ENCODE peak calls at places on chromosomes 13 and 19, in six cellular contexts. T, V, Z, S, J and U are unnamed samples.

GRCh38 chr19:6161271-6161850 is 25.9 kb downstream of the ACSBG2 start:
- DNase-seq in J (peak), Z (no peak), V (peak), T (peak), S (peak), U (peak)

GRCh38 chr19:33789344-33789743 is 7.3 kb upstream of the KCTD15 start:
- DNase-seq in T (no peak), S (no peak), V (no peak), J (no peak), Z (no peak), U (no peak)

GRCh38 chr19:1860133-1860775 is 3.1 kb downstream of the KLF16 start:
- DNase-seq in T (peak), V (peak), Z (peak), J (peak), S (no peak), U (peak)

GRCh38 chr19:35531291-35531690 is 2.0 kb upstream of the GAPDHS start:
- DNase-seq in Z (no peak), V (no peak), T (no peak), J (no peak), S (no peak), U (no peak)

GRCh38 chr13:84137292-84137691 is 255.0 kb upstream of the SLITRK1 start:
- DNase-seq in S (peak), J (no peak), T (no peak), Z (no peak), V (no peak), U (no peak)

GRCh38 chr13:89936256-89936655 is 1411.2 kb upstream of the MIR17HG start:
- DNase-seq in T (no peak), Z (no peak), J (no peak), V (no peak), S (no peak), U (no peak)

GRCh38 chr19:41376241-41376997 is at the start of gene TMEM91:
- DNase-seq in T (peak), Z (peak), S (no peak), V (peak), J (no peak), U (no peak)

GRCh38 chr19:677201-677600 is 1.0 kb downstream of the FSTL3 start:
- DNase-seq in V (no peak), S (no peak), T (no peak), Z (no peak), J (no peak), U (peak)

GRCh38 chr13:110251227-110251791 is 55.6 kb downstream of the COL4A1 start:
- DNase-seq in J (no peak), Z (peak), V (no peak), S (no peak), T (no peak), U (no peak)

GRCh38 chr19:45391346-45391745 is 13.5 kb downstream of the PPP1R13L start:
- DNase-seq in T (peak), Z (no peak), J (peak), V (peak), S (no peak), U (peak)

GRCh38 chr19:14482112-14482941 is 7.2 kb upstream of the PTGER1 start:
- DNase-seq in T (no peak), V (no peak), S (no peak), Z (no peak), J (peak), U (no peak)

GRCh38 chr19:14478113-14478545 is 3.0 kb upstream of the PTGER1 start:
- DNase-seq in V (no peak), T (no peak), J (no peak), Z (no peak), S (no peak), U (no peak)

GRCh38 chr19:14479309-14479984 is 4.3 kb upstream of the PTGER1 start:
- DNase-seq in T (no peak), J (no peak), V (no peak), Z (no peak), S (no peak), U (no peak)

GRCh38 chr19:14480695-14481069 is 5.5 kb upstream of the PTGER1 start:
- DNase-seq in V (no peak), T (no peak), J (no peak), Z (no peak), S (no peak), U (no peak)

DNA sequence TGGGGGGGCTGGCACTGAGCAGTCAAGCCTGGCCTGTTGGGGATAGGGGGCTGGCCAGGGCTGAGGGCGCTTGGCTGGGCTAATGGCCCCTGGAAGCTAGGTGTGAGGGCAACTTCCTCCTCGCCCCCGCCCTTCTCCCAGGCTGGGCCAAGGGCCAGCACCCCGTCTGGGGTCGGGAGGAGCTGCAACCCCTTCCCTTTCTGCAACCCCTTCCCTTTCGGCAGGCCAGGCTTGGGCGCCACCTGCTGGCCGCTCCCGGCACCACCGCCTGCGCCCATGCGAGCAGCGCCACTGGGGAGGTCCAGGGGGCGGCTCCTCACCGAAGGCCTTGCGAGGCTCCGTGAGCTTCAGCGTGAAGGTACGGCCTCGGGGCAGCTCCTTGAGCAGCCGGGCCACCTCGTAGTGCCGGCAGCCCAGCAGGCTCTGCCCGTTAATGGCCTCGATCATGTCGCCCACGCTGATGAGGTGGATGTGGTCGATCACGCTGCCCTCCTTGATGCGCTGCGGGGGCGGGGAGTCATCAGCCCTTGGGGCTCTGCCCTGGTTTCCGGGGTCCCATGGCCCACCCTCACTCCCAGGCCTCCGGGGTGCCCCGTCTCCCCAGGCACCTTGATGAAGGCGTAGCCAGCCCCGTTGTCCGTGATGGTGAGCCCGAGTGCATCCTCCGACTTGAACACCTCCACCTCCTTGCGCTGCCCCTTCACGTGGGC is 5.0 kb upstream of the PTGER1 start:
- DNase-seq in V (peak), J (peak), Z (peak), T (peak), S (no peak), U (no peak)
- TF ChIP-seq CREB1 in V (peak), J (no peak), Z (peak), T (no peak), S (no peak), U (no peak)

GRCh38 chr19:3936506-3937442 is 3.9 kb downstream of the NMRK2 start:
- DNase-seq in T (no peak), V (no peak), Z (no peak), S (no peak), J (no peak), U (no peak)

GRCh38 chr19:3931041-3931440 is 1.8 kb upstream of the NMRK2 start:
- DNase-seq in S (no peak), V (no peak), J (no peak), T (no peak), Z (no peak), U (no peak)

DNA sequence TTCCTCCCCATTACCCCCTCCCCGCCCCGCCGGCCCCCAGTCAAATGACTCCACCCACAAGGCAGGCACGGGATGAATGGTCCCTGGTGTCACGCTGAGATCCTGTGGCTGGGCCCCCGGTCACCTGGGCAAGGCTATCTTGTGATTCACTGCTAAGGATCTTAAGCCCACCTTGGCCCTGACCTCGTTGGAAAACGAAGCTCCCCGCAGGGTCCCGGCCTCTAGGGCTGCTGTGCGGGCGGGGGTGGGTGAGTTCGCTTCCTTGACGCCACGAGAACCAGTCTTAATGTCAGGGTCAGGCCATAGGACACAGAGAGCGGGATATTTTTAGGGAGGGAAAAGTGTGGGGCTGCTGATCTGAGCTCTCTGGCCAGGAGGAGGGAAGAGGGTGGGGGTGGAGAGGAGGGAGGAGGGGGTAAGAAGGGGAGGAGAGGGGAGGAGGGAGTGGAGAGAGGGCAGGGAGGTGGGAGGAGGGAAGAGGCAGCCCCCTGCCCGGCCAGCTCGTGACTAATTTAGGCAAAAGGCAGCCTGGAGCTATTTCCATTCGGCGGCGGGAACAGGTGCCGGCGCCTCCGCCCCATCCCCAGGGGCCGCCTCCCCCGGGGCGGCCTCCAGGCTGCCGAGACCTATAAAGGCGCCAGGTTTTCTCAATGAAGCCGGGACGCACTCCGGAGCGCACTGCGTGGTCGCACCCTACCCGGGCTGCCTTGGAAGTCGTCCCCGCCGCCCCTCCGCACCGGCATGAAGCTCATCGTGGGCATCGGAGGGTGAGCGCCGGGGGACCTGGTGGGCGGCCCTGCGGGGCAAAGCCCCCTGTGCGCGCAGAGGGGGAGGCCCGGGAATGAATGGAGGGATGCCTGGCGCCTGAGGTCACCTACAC is at the start of gene NMRK2:
- DNase-seq in Z (peak), S (no peak), J (peak), T (peak), V (peak), U (no peak)
- TF ChIP-seq CREB1 in Z (no peak), S (no peak), J (no peak), T (no peak), V (no peak), U (no peak)

GRCh38 chr13:97116754-97117153 is 105.4 kb upstream of the MBNL2 start:
- DNase-seq in J (no peak), T (no peak), V (peak), Z (no peak), S (no peak), U (no peak)

GRCh38 chr13:97112451-97113152 is 109.5 kb upstream of the MBNL2 start:
- DNase-seq in Z (no peak), S (no peak), T (no peak), J (no peak), V (no peak), U (no peak)

GRCh38 chr13:97111705-97112104 is 110.4 kb upstream of the MBNL2 start:
- DNase-seq in J (no peak), Z (no peak), V (no peak), S (no peak), T (no peak), U (no peak)

GRCh38 chr13:97114696-97115095 is 107.4 kb upstream of the MBNL2 start:
- DNase-seq in T (no peak), V (no peak), Z (no peak), S (no peak), J (no peak), U (no peak)

DNA sequence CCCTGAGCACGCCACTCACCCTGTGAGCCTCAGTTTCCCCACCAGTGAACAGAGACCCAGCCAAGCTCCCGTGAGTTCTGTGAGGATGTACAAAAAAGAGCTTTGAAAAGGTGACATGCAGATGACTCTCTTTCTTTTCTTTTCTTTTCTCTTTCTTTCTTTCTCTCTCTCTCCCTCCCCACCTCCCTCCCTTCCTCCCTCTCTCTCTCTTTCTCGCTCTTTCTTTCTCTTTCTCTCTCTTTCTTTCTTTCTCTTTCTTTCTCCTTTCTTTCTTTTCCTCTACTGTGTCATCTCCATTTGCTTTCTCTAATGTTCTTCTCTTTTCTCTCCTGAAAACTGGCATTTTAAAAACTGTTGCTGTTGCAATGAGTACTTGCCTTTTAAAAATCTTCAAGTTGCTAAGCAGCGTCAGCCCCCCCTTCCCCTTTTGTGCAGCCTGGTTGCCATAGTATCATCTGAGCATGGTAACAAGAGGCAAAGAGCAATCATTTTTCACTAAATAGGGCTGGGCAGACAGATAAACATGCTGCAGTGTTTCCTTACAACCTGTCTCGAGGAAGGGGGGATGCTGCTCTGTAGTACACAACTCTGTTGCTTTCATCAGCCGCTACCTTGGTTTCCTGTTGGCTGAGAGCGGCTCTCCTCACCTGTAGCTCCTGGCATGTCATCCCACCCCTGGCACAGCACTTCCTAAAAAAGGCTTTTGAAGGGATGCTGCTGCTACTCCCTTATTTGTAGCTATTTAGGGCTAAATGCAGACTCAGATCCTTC is 108.7 kb upstream of the MBNL2 start:
- DNase-seq in S (no peak), Z (no peak), T (no peak), J (no peak), V (peak), U (no peak)
- TF ChIP-seq CREB1 in S (no peak), Z (no peak), T (no peak), J (no peak), V (no peak), U (no peak)

GRCh38 chr19:18431351-18432197 is 6.4 kb downstream of the ISYNA1 start:
- DNase-seq in S (no peak), V (peak), T (no peak), Z (no peak), J (no peak), U (no peak)

GRCh38 chr19:18433735-18434398 is 4.1 kb downstream of the ISYNA1 start:
- DNase-seq in J (peak), Z (peak), V (peak), T (peak), S (no peak), U (no peak)

GRCh38 chr19:18434411-18435184 is 3.3 kb downstream of the ISYNA1 start:
- DNase-seq in J (peak), S (no peak), T (no peak), Z (no peak), V (peak), U (no peak)

GRCh38 chr19:18432275-18433038 is 5.5 kb downstream of the ISYNA1 start:
- DNase-seq in V (peak), S (no peak), Z (no peak), T (no peak), J (no peak), U (no peak)

DNA sequence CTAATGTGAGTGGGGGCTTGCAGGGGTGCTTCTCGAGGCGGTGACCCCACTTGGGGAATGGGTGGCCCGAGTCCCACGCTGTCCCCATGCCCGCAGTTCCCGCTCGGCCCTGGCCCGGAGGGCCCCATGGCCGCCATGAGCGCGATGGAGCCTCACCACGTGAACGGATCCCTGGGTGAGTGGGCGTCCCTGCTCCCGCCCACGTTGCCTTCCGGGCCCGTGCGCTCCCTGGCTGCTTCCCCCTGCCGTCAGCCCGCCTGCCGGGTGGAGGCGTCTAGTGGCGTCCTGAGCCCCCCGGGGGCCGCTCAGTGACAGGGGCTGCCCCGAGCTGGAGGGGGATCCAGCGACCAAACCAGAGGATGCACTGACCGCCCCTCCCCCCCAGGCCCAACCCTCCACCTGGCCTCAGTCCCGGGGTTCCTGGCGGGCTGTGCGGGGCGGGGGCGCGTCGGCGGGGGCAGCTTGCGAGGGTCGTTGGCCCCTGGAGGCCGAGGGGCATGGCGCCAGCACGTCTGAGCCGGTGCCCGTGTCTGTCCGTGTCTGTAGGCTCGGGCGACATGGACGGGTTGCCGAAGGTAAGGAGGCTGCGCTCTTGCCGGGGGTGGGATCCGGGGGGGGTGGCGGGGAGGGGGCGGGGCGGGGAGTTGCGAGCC is 4.8 kb downstream of the ISYNA1 start:
- DNase-seq in T (peak), S (no peak), V (peak), Z (peak), J (peak), U (no peak)
- TF ChIP-seq CREB1 in T (peak), S (peak), V (no peak), Z (no peak), J (peak), U (no peak)

GRCh38 chr13:30798776-30799625 is 63.7 kb downstream of the ALOX5AP start:
- DNase-seq in Z (no peak), T (no peak), J (no peak), S (no peak), V (peak), U (peak)

GRCh38 chr13:30796833-30797601 is 61.7 kb downstream of the ALOX5AP start:
- DNase-seq in Z (no peak), S (no peak), V (no peak), J (no peak), T (no peak), U (no peak)

GRCh38 chr13:30800107-30800506 is 64.8 kb downstream of the ALOX5AP start:
- DNase-seq in T (no peak), J (no peak), S (no peak), V (no peak), Z (no peak), U (no peak)

GRCh38 chr13:30797847-30798246 is 62.5 kb downstream of the ALOX5AP start:
- DNase-seq in T (no peak), J (no peak), V (no peak), Z (no peak), S (no peak), U (no peak)

GRCh38 chr13:30796132-30796832 is 60.9 kb downstream of the ALOX5AP start:
- DNase-seq in S (peak), T (no peak), J (no peak), V (no peak), Z (no peak), U (no peak)
- TF ChIP-seq CREB1 in S (no peak), T (no peak), J (no peak), V (no peak), Z (no peak), U (no peak)

GRCh38 chr13:49563513-49563912 is 21.8 kb downstream of the RCBTB1 start:
- DNase-seq in J (no peak), Z (no peak), V (no peak), S (no peak), T (no peak), U (no peak)
- TF ChIP-seq CREB1 in J (no peak), Z (no peak), V (no peak), S (no peak), T (no peak), U (no peak)

GRCh38 chr19:16893686-16893990 is 4.8 kb downstream of the F2RL3 start:
- DNase-seq in Z (no peak), T (no peak), V (no peak), S (no peak), J (peak), U (no peak)

GRCh38 chr19:16894080-16894479 is 5.3 kb downstream of the F2RL3 start:
- DNase-seq in S (no peak), J (peak), T (no peak), V (no peak), Z (no peak), U (no peak)

GRCh38 chr19:16892438-16892837 is 3.6 kb downstream of the F2RL3 start:
- DNase-seq in J (no peak), T (no peak), S (no peak), V (no peak), Z (no peak), U (no peak)

GRCh38 chr19:16891696-16892382 is 3.0 kb downstream of the F2RL3 start:
- DNase-seq in Z (no peak), S (no peak), V (no peak), T (no peak), J (no peak), U (peak)

DNA sequence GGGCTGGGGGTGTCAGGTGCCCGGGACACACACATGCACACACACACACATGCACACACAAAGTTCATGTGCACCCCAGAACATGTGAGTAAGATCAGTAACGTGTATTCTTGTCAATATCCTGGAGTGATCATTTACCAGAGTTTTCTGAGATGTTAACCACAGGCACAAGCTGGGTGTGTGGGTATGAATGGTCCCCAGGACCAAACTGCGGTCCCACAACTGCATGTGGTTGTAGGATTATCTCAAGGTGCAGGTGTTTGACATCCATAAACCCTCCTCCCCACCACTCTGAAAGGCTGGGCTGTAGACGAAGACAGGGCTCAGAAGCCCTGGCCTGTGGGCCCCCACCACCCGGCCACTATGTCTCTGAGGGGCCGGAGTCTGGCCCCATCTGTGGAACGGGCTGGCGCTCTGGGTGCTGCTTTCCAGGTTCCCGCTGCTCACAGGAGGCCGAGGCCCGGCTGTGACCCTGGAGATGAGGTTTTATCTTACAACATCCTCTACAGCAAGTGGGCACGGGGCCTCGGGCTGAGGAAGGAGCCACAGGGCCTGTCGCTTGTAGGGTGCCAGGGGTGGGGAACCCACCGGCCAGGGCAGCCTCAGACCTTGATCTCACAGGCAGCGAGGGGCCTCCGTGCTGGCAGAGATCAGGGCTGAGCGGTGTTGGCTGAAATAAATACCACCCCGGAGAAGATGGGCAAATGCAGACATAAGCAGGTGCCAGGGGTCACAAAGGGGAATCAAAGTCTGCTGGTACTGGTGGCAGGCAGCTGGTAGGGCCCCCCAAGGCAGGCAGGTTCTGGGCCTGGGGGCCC is 4.3 kb downstream of the F2RL3 start:
- DNase-seq in V (no peak), J (peak), S (no peak), T (no peak), Z (no peak), U (no peak)
- TF ChIP-seq CREB1 in V (no peak), J (no peak), S (no peak), T (no peak), Z (no peak), U (no peak)